ENCODE peak calls at places on chromosome 15, in ten cellular contexts. V is astrocyte of the spinal cord; S is COR-L47; Y is ascending aorta; W is activated T-cell treated with anti-CD3 and anti-CD28 coated beads for 1 hour; T is pulmonary artery endothelial cell; R is stimulated activated naive CD8-positive, alpha-beta T cell treated with anti-CD3 and anti-CD28 coated beads, Interleukin-15, amount 100 ng/mL, for 72 hours; D is iPS DF 6.9; G is RWPE1; M is NCI-H1105 treated with DMSO at 0.1 percent for 48 hours. H is an unnamed sample.

GRCh38 chr15:70383856-70384255 is 286.1 kb upstream of the TLE3 start:
- DNase-seq in M (no peak), V (no peak), Y (no peak), G (no peak), T (no peak), D (no peak), W (no peak), R (no peak), S (no peak), H (no peak)

GRCh38 chr15:65097651-65098263 is 17.2 kb downstream of the UBAP1L start:
- DNase-seq in M (no peak), W (no peak), T (no peak), V (no peak), G (no peak), R (no peak), D (no peak), S (no peak), Y (no peak), H (no peak)

GRCh38 chr15:90598053-90598577 is 68.4 kb downstream of the CRTC3 start:
- DNase-seq in S (no peak), T (no peak), W (no peak), M (no peak), D (no peak), V (no peak), Y (no peak), G (no peak), R (peak; percentile 10), H (no peak)

GRCh38 chr15:69074011-69074842 is 59.7 kb downstream of the NOX5 start:
- DNase-seq in W (no peak), T (no peak), V (peak; percentile 57), D (no peak), S (peak; percentile 80), M (peak; percentile 85), Y (no peak), R (no peak), G (peak; percentile 56), H (no peak)

GRCh38 chr15:56916825-56917477 is 1.5 kb upstream of the TCF12 start:
- DNase-seq in W (no peak), S (no peak), Y (no peak), V (no peak), M (no peak), T (no peak), R (no peak), D (no peak), G (no peak), H (no peak)

GRCh38 chr15:33131880-33132279 is 62.6 kb downstream of the FMN1 start:
- DNase-seq in G (peak; percentile 44), Y (no peak), R (no peak), W (no peak), D (no peak), M (no peak), V (peak; percentile 75), S (no peak), T (no peak), H (no peak)

GRCh38 chr15:60760646-60761504 is 281.9 kb upstream of the ICE2 start:
- DNase-seq in G (peak; percentile 74), T (no peak), Y (no peak), V (peak; percentile 65), R (no peak), W (no peak), M (no peak), D (no peak), S (no peak), H (no peak)

GRCh38 chr15:75030023-75030413 is 6.6 kb downstream of the PPCDC start:
- DNase-seq in R (no peak), S (no peak), V (no peak), Y (peak; percentile 28), G (peak; percentile 52), M (no peak), W (no peak), T (peak; percentile 58), D (no peak), H (no peak)

GRCh38 chr15:39287322-39288195 is 293.3 kb upstream of the THBS1 start:
- DNase-seq in V (peak; percentile 48), Y (no peak), W (no peak), R (no peak), S (no peak), M (no peak), T (no peak), D (no peak), G (peak; percentile 68), H (no peak)

GRCh38 chr15:101162701-101163483 is 89.0 kb downstream of the CHSY1 start:
- DNase-seq in T (no peak), D (no peak), V (no peak), R (no peak), G (no peak), W (no peak), M (no peak), Y (no peak), S (no peak), H (no peak)

GRCh38 chr15:60087561-60087960 is 83.5 kb downstream of the FOXB1 start:
- DNase-seq in Y (no peak), M (no peak), G (no peak), W (no peak), T (no peak), R (no peak), S (no peak), V (no peak), D (no peak), H (no peak)

H was measured in T-helper 1 cell.